ENCODE peak calls at places on chromosome 1, in seven cellular contexts. X is GM23248, K is EL, O is NCI-H748 treated with DMSO at 0.1 percent for 48 hours, T is DMS53, R is IMR-90, V is AML-193. J is an unnamed sample.

GRCh38 chr1:26469558-26469957 is 2.7 kb upstream of the HMGN2 start:
- DNase-seq in X (no peak), K (no peak), O (peak; percentile 29), T (no peak), R (no peak), V (no peak), J (no peak)

GRCh38 chr1:214146523-214146922 is 134.4 kb upstream of the SMYD2 start:
- DNase-seq in X (no peak), K (no peak), O (no peak), T (peak; percentile 94), R (no peak), V (no peak), J (no peak)

GRCh38 chr1:154839691-154840090 is 30.4 kb downstream of the KCNN3 start:
- DNase-seq in X (peak; percentile 57), K (peak; percentile 12), O (no peak), T (no peak), R (peak; percentile 4), V (no peak), J (no peak)

GRCh38 chr1:233289676-233290075 is 5.8 kb downstream of the PCNX2 start:
- DNase-seq in X (no peak), K (no peak), O (peak; percentile 30), T (no peak), R (no peak), V (no peak), J (no peak)

GRCh38 chr1:171738921-171739320 is 2.9 kb downstream of the VAMP4 start:
- DNase-seq in X (peak; percentile 55), K (peak; percentile 31), O (no peak), T (no peak), R (peak; percentile 19), V (no peak), J (no peak)

GRCh38 chr1:226690460-226690982 is 48.6 kb downstream of the ITPKB start:
- DNase-seq in X (no peak), K (no peak), O (peak; percentile 25), T (peak; percentile 96), R (peak; percentile 54), V (no peak), J (no peak)

GRCh38 chr1:55876276-55877060 is 661.3 kb upstream of the USP24 start:
- DNase-seq in X (no peak), K (no peak), O (no peak), T (no peak), R (no peak), V (no peak), J (no peak)

GRCh38 chr1:16181887-16182719 is 26.2 kb upstream of the EPHA2 start:
- DNase-seq in X (peak; percentile 96), K (peak; percentile 96), O (no peak), T (peak; percentile 81), R (peak; percentile 89), V (no peak), J (no peak)

GRCh38 chr1:53663525-53664300 is 75.3 kb downstream of the GLIS1 start:
- DNase-seq in X (no peak), K (peak; percentile 69), O (no peak), T (no peak), R (no peak), V (no peak), J (no peak)

GRCh38 chr1:227317541-227318002 is 720 bp downstream of the CDC42BPA start:
- DNase-seq in X (peak; percentile 79), K (peak; percentile 68), O (peak; percentile 8), T (peak; percentile 75), R (peak; percentile 61), V (no peak), J (no peak)

GRCh38 chr1:220182081-220182480 is 88.1 kb downstream of the IARS2 start:
- DNase-seq in X (no peak), K (no peak), O (no peak), T (no peak), R (no peak), V (no peak), J (no peak)

GRCh38 chr1:244862354-244862698 is 2.0 kb downstream of the HNRNPU start:
- DNase-seq in X (peak; percentile 49), K (no peak), O (no peak), T (peak; percentile 60), R (no peak), V (peak; percentile 32), J (peak; percentile 61)

GRCh38 chr1:38559180-38559874 is 300.2 kb downstream of the RRAGC start:
- DNase-seq in X (peak; percentile 10), K (no peak), O (no peak), T (no peak), R (no peak), V (peak; percentile 64), J (peak; percentile 53)

GRCh38 chr1:228190182-228190581 is 17.7 kb upstream of the OBSCN start:
- DNase-seq in X (no peak), K (no peak), O (no peak), T (no peak), R (no peak), V (no peak), J (no peak)

GRCh38 chr1:2930016-2930815 is 91.1 kb upstream of the ACTRT2 start:
- DNase-seq in X (no peak), K (no peak), O (no peak), T (no peak), R (no peak), V (no peak), J (no peak)

GRCh38 chr1:236020359-236021000 is 44.4 kb downstream of the NID1 start:
- DNase-seq in X (peak; percentile 96), K (no peak), O (no peak), T (no peak), R (no peak), V (no peak), J (no peak)

GRCh38 chr1:89781494-89782126 is 39.2 kb upstream of the LRRC8D start:
- DNase-seq in X (no peak), K (no peak), O (no peak), T (no peak), R (no peak), V (no peak), J (no peak)

GRCh38 chr1:81174052-81174451 is 626.7 kb upstream of the ADGRL2 start:
- DNase-seq in X (no peak), K (peak; percentile 48), O (no peak), T (no peak), R (peak; percentile 41), V (no peak), J (no peak)

GRCh38 chr1:78088015-78088414 is 42.2 kb downstream of the GIPC2 start:
- DNase-seq in X (no peak), K (no peak), O (no peak), T (no peak), R (no peak), V (no peak), J (no peak)

GRCh38 chr1:7265771-7266371 is 480.6 kb downstream of the CAMTA1 start:
- DNase-seq in X (peak; percentile 90), K (peak; percentile 90), O (no peak), T (peak; percentile 98), R (peak; percentile 97), V (no peak), J (no peak)